ENCODE peak calls at places on chromosome 17, in four cellular contexts. Y is Right ventricle myocardium superior; K is CD8-positive, alpha-beta T cell; H is activated CD4-positive, alpha-beta T cell treated with anti-CD3 and anti-CD28 coated beads for 36 hours. C is an unnamed sample.

GRCh38 chr17:77427471-77427991 is 286.8 kb downstream of the SEC14L1 start:
- ATAC-seq in Y (no peak), K (no peak), H (no peak), C (no peak)

GRCh38 chr17:44004761-44005526 is 522 bp downstream of the NAGS start:
- ATAC-seq in Y (no peak), K (no peak), H (no peak), C (no peak)

GRCh38 chr17:3030096-3030495 is 33.3 kb downstream of the OR1D5 start:
- ATAC-seq in Y (no peak), K (no peak), H (no peak), C (no peak)

GRCh38 chr17:83076930-83077329 is 2.5 kb upstream of the METRNL start:
- ATAC-seq in Y (no peak), K (no peak), H (no peak), C (no peak)

GRCh38 chr17:51355314-51356083 is 95.2 kb downstream of the UTP18 start:
- ATAC-seq in Y (no peak), K (no peak), H (no peak), C (no peak)

GRCh38 chr17:4678448-4679026 is 25.4 kb downstream of the PELP1 start:
- ATAC-seq in Y (no peak), K (no peak), H (peak), C (peak)

GRCh38 chr17:41178843-41179616 is 1.0 kb upstream of the KRTAP4-2 start:
- ATAC-seq in Y (no peak), K (no peak), H (no peak), C (peak)

GRCh38 chr17:7747586-7747985 is 30.0 kb downstream of the DNAH2 start:
- ATAC-seq in Y (no peak), K (no peak), H (no peak), C (no peak)

GRCh38 chr17:67585077-67585602 is 132.6 kb upstream of the NOL11 start:
- ATAC-seq in Y (no peak), K (no peak), H (no peak), C (no peak)

GRCh38 chr17:10130263-10130662 is 68.1 kb downstream of the GAS7 start:
- ATAC-seq in Y (no peak), K (no peak), H (no peak), C (no peak)

GRCh38 chr17:42585353-42585752 is 7.8 kb upstream of the PSMC3IP start:
- ATAC-seq in Y (peak), K (no peak), H (no peak), C (no peak)

GRCh38 chr17:36034127-36034526 is 16.4 kb upstream of the CCL23 start:
- ATAC-seq in Y (no peak), K (no peak), H (no peak), C (no peak)

GRCh38 chr17:72422505-72423285 is 301.9 kb downstream of the SOX9 start:
- ATAC-seq in Y (peak), K (no peak), H (peak), C (peak)

C was measured in activated T-helper 17 cell treated with anti-CD3 and anti-CD28 coated beads, Interleukin-2, amount 50 U/mL, for 72 hours.